ENCODE peak calls at places on chromosomes 2 and 18, in four cellular contexts. One of them, this sample, is unnamed.

GRCh38 chr18:79682481-79682880 is 2.9 kb downstream of the CTDP1 start:
- DNase-seq in foreskin fibroblast: no peak
- DNase-seq in body of pancreas: no peak
- DNase-seq in left ventricle myocardium inferior: no peak
- DNase-seq in this sample: no peak

GRCh38 chr18:65934874-65935273 is 184.1 kb downstream of the CDH7 start:
- DNase-seq in body of pancreas: no peak
- DNase-seq in left ventricle myocardium inferior: no peak
- DNase-seq in foreskin fibroblast: no peak
- DNase-seq in this sample: no peak

GRCh38 chr2:232951891-232952290 is 61.2 kb downstream of the NGEF start:
- DNase-seq in body of pancreas: no peak
- DNase-seq in foreskin fibroblast: no peak
- DNase-seq in left ventricle myocardium inferior: no peak
- DNase-seq in this sample: no peak

GRCh38 chr2:196284033-196284844 is 112.9 kb upstream of the STK17B start:
- DNase-seq in left ventricle myocardium inferior: no peak
- DNase-seq in body of pancreas: no peak
- DNase-seq in foreskin fibroblast: no peak
- DNase-seq in this sample: no peak

GRCh38 chr18:903703-904102 is 968 bp upstream of the ADCYAP1 start:
- DNase-seq in foreskin fibroblast: no peak
- DNase-seq in body of pancreas: peak
- DNase-seq in left ventricle myocardium inferior: peak
- DNase-seq in this sample: peak

GRCh38 chr2:114659895-114660294 is 217.5 kb downstream of the DPP10 start:
- DNase-seq in body of pancreas: no peak
- DNase-seq in left ventricle myocardium inferior: no peak
- DNase-seq in foreskin fibroblast: no peak
- DNase-seq in this sample: no peak

GRCh38 chr2:40584432-40584831 is 132.5 kb upstream of the SLC8A1 start:
- DNase-seq in left ventricle myocardium inferior: no peak
- DNase-seq in body of pancreas: no peak
- DNase-seq in foreskin fibroblast: peak
- DNase-seq in this sample: no peak

GRCh38 chr18:22439447-22439846 is 21.7 kb upstream of the CTAGE1 start:
- DNase-seq in left ventricle myocardium inferior: no peak
- DNase-seq in body of pancreas: no peak
- DNase-seq in foreskin fibroblast: no peak
- DNase-seq in this sample: no peak

GRCh38 chr2:149488719-149489440 is 98.7 kb downstream of the MMADHC start:
- DNase-seq in left ventricle myocardium inferior: no peak
- DNase-seq in foreskin fibroblast: no peak
- DNase-seq in body of pancreas: no peak
- DNase-seq in this sample: no peak

GRCh38 chr18:22044474-22045220 is 124.7 kb upstream of the GATA6 start:
- DNase-seq in left ventricle myocardium inferior: no peak
- DNase-seq in foreskin fibroblast: no peak
- DNase-seq in body of pancreas: peak
- DNase-seq in this sample: no peak

GRCh38 chr2:238974510-238975166 is 126.8 kb downstream of the TWIST2 start:
- DNase-seq in foreskin fibroblast: peak
- DNase-seq in body of pancreas: no peak
- DNase-seq in left ventricle myocardium inferior: no peak
- DNase-seq in this sample: no peak

GRCh38 chr2:212097001-212097400 is 441.6 kb downstream of the ERBB4 start:
- DNase-seq in left ventricle myocardium inferior: no peak
- DNase-seq in foreskin fibroblast: no peak
- DNase-seq in body of pancreas: no peak
- DNase-seq in this sample: no peak

GRCh38 chr2:20448246-20449046 is 1.6 kb downstream of the RHOB start:
- DNase-seq in body of pancreas: peak
- DNase-seq in left ventricle myocardium inferior: no peak
- DNase-seq in foreskin fibroblast: no peak
- DNase-seq in this sample: no peak

GRCh38 chr2:197168705-197169104 is 141.9 kb downstream of the ANKRD44 start:
- DNase-seq in body of pancreas: peak
- DNase-seq in left ventricle myocardium inferior: peak
- DNase-seq in foreskin fibroblast: no peak
- DNase-seq in this sample: peak

GRCh38 chr2:235877271-235877670 is 290.9 kb downstream of the GBX2 start:
- DNase-seq in body of pancreas: no peak
- DNase-seq in left ventricle myocardium inferior: no peak
- DNase-seq in foreskin fibroblast: no peak
- DNase-seq in this sample: no peak

GRCh38 chr2:230417436-230417835 is 1.4 kb downstream of the SP100 start:
- DNase-seq in body of pancreas: no peak
- DNase-seq in foreskin fibroblast: no peak
- DNase-seq in left ventricle myocardium inferior: no peak
- DNase-seq in this sample: no peak

GRCh38 chr18:37484893-37485834 is 80.4 kb downstream of the CELF4 start:
- DNase-seq in foreskin fibroblast: peak
- DNase-seq in body of pancreas: peak
- DNase-seq in left ventricle myocardium inferior: no peak
- DNase-seq in this sample: no peak

GRCh38 chr2:122423934-122424333 is 668.5 kb downstream of the TSN start:
- DNase-seq in left ventricle myocardium inferior: no peak
- DNase-seq in body of pancreas: no peak
- DNase-seq in foreskin fibroblast: no peak
- DNase-seq in this sample: no peak

GRCh38 chr2:235255716-235256115 is 238.1 kb upstream of the AGAP1 start:
- DNase-seq in body of pancreas: no peak
- DNase-seq in foreskin fibroblast: no peak
- DNase-seq in left ventricle myocardium inferior: no peak
- DNase-seq in this sample: no peak

GRCh38 chr2:173938700-173939384 is 26.3 kb downstream of the SP3 start:
- DNase-seq in left ventricle myocardium inferior: no peak
- DNase-seq in body of pancreas: no peak
- DNase-seq in foreskin fibroblast: no peak
- DNase-seq in this sample: no peak

GRCh38 chr2:176493221-176493825 is 224.1 kb downstream of the MTX2 start:
- DNase-seq in foreskin fibroblast: no peak
- DNase-seq in body of pancreas: no peak
- DNase-seq in left ventricle myocardium inferior: no peak
- DNase-seq in this sample: no peak

GRCh38 chr2:156561326-156561725 is 125.1 kb downstream of the GPD2 start:
- DNase-seq in left ventricle myocardium inferior: no peak
- DNase-seq in foreskin fibroblast: no peak
- DNase-seq in body of pancreas: no peak
- DNase-seq in this sample: no peak

GRCh38 chr2:148167241-148167766 is 146.4 kb downstream of the MBD5 start:
- DNase-seq in left ventricle myocardium inferior: no peak
- DNase-seq in foreskin fibroblast: no peak
- DNase-seq in body of pancreas: no peak
- DNase-seq in this sample: no peak

GRCh38 chr18:45724591-45724990 is 610 bp downstream of the SLC14A1 start:
- DNase-seq in left ventricle myocardium inferior: no peak
- DNase-seq in body of pancreas: no peak
- DNase-seq in foreskin fibroblast: no peak
- DNase-seq in this sample: no peak

GRCh38 chr2:39501412-39501811 is 64.3 kb upstream of the MAP4K3 start:
- DNase-seq in foreskin fibroblast: no peak
- DNase-seq in body of pancreas: no peak
- DNase-seq in left ventricle myocardium inferior: no peak
- DNase-seq in this sample: no peak

GRCh38 chr2:39504790-39505335 is 67.8 kb upstream of the MAP4K3 start:
- DNase-seq in left ventricle myocardium inferior: no peak
- DNase-seq in body of pancreas: no peak
- DNase-seq in foreskin fibroblast: peak
- DNase-seq in this sample: no peak

GRCh38 chr2:39506215-39506614 is 69.1 kb upstream of the MAP4K3 start:
- DNase-seq in foreskin fibroblast: no peak
- DNase-seq in body of pancreas: no peak
- DNase-seq in left ventricle myocardium inferior: no peak
- DNase-seq in this sample: no peak

GRCh38 chr2:39499336-39499735 is 62.3 kb upstream of the MAP4K3 start:
- DNase-seq in foreskin fibroblast: no peak
- DNase-seq in left ventricle myocardium inferior: no peak
- DNase-seq in body of pancreas: no peak
- DNase-seq in this sample: no peak

GRCh38 chr2:39503277-39503676 is 66.2 kb upstream of the MAP4K3 start:
- DNase-seq in foreskin fibroblast: no peak
- DNase-seq in left ventricle myocardium inferior: no peak
- DNase-seq in body of pancreas: no peak
- DNase-seq in this sample: no peak
- TF ChIP-seq CTCF in foreskin fibroblast: no peak
- TF ChIP-seq CTCF in left ventricle myocardium inferior: no peak
- TF ChIP-seq CTCF in body of pancreas: no peak
- TF ChIP-seq CTCF in this sample: no peak

GRCh38 chr2:37284386-37284785 is 40.2 kb downstream of the PRKD3 start:
- DNase-seq in body of pancreas: no peak
- DNase-seq in left ventricle myocardium inferior: no peak
- DNase-seq in foreskin fibroblast: peak
- DNase-seq in this sample: no peak

GRCh38 chr2:37283207-37283606 is 41.4 kb downstream of the PRKD3 start:
- DNase-seq in foreskin fibroblast: peak
- DNase-seq in body of pancreas: no peak
- DNase-seq in left ventricle myocardium inferior: no peak
- DNase-seq in this sample: no peak

GRCh38 chr2:37291680-37292079 is 33.0 kb downstream of the PRKD3 start:
- DNase-seq in body of pancreas: no peak
- DNase-seq in left ventricle myocardium inferior: no peak
- DNase-seq in foreskin fibroblast: no peak
- DNase-seq in this sample: no peak

GRCh38 chr2:37282746-37283145 is 41.9 kb downstream of the PRKD3 start:
- DNase-seq in foreskin fibroblast: no peak
- DNase-seq in left ventricle myocardium inferior: no peak
- DNase-seq in body of pancreas: no peak
- DNase-seq in this sample: no peak

GRCh38 chr2:37287966-37288365 is 36.7 kb downstream of the PRKD3 start:
- DNase-seq in left ventricle myocardium inferior: no peak
- DNase-seq in foreskin fibroblast: no peak
- DNase-seq in body of pancreas: no peak
- DNase-seq in this sample: no peak
- TF ChIP-seq CTCF in left ventricle myocardium inferior: no peak
- TF ChIP-seq CTCF in foreskin fibroblast: no peak
- TF ChIP-seq CTCF in body of pancreas: no peak
- TF ChIP-seq CTCF in this sample: peak

GRCh38 chr2:218269900-218270720 is at the start of the genes AAMP and PNKD:
- DNase-seq in left ventricle myocardium inferior: peak
- DNase-seq in body of pancreas: peak
- DNase-seq in foreskin fibroblast: peak
- DNase-seq in this sample: peak
- TF ChIP-seq CTCF in left ventricle myocardium inferior: peak
- TF ChIP-seq CTCF in body of pancreas: no peak
- TF ChIP-seq CTCF in foreskin fibroblast: no peak
- TF ChIP-seq CTCF in this sample: peak

GRCh38 chr2:199851499-199851816 is 466 bp upstream of the FTCDNL1 start:
- DNase-seq in foreskin fibroblast: no peak
- DNase-seq in left ventricle myocardium inferior: no peak
- DNase-seq in body of pancreas: no peak
- DNase-seq in this sample: no peak
- TF ChIP-seq CTCF in foreskin fibroblast: no peak
- TF ChIP-seq CTCF in left ventricle myocardium inferior: no peak
- TF ChIP-seq CTCF in body of pancreas: no peak
- TF ChIP-seq CTCF in this sample: no peak

GRCh38 chr18:59268127-59268721 is 5.0 kb downstream of the RAX start:
- DNase-seq in body of pancreas: no peak
- DNase-seq in foreskin fibroblast: no peak
- DNase-seq in left ventricle myocardium inferior: no peak
- DNase-seq in this sample: no peak

GRCh38 chr18:59269563-59270214 is 3.6 kb downstream of the RAX start:
- DNase-seq in body of pancreas: no peak
- DNase-seq in foreskin fibroblast: no peak
- DNase-seq in left ventricle myocardium inferior: no peak
- DNase-seq in this sample: no peak

GRCh38 chr18:59267511-59268126 is 5.6 kb downstream of the RAX start:
- DNase-seq in body of pancreas: no peak
- DNase-seq in foreskin fibroblast: no peak
- DNase-seq in left ventricle myocardium inferior: no peak
- DNase-seq in this sample: no peak

GRCh38 chr18:59270689-59271257 is 2.5 kb downstream of the RAX start:
- DNase-seq in foreskin fibroblast: no peak
- DNase-seq in body of pancreas: no peak
- DNase-seq in left ventricle myocardium inferior: no peak
- DNase-seq in this sample: no peak

DNA sequence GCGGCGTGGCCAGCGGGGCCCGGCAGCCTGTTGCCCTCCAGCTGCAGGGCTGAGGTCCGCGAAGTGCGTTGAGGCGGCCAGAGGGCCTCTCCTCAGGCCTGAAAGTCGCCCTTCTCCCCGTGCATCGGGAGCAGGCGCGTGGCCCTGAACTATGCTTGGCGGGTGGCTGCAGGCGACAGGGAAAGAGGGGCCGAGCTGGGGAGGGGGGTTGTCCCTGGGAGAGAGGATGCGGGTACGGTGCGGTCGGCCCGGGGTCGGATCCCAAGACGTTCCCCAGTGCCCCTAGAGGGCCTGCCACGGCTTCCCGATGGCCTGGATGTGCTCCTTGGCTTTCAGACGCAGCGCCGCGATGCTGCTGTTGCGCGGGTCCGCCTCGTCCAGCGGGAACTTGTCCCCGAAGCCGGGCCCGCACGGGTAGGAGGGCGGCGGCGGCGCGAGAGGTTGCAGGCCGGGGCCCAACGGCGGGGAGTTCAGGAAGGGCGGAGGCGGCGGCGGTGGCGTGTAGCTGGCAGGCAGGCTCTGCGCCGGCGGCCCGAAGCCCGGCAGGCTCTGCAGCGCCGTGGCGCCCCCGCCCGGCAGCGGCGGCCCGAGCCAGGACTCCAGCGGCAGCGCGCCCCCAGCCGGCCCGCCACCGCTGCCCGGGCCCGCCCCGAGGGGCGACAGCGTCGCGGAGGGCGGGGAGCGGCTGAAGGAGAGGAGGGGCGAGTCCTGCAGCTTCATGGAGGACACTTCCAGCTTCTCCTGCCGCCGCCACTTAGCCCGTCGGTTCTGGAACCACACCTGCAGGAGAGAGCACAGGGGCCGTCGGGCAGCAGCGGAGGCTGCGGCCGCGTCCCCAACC is 4.3 kb downstream of the RAX start:
- DNase-seq in left ventricle myocardium inferior: peak
- DNase-seq in body of pancreas: peak
- DNase-seq in foreskin fibroblast: no peak
- DNase-seq in this sample: peak
- TF ChIP-seq CTCF in left ventricle myocardium inferior: peak
- TF ChIP-seq CTCF in body of pancreas: peak
- TF ChIP-seq CTCF in foreskin fibroblast: no peak
- TF ChIP-seq CTCF in this sample: peak

GRCh38 chr18:54856105-54856504 is 27.8 kb downstream of the RAB27B start:
- DNase-seq in foreskin fibroblast: no peak
- DNase-seq in body of pancreas: no peak
- DNase-seq in left ventricle myocardium inferior: no peak
- DNase-seq in this sample: no peak
- TF ChIP-seq CTCF in foreskin fibroblast: no peak
- TF ChIP-seq CTCF in body of pancreas: no peak
- TF ChIP-seq CTCF in left ventricle myocardium inferior: no peak
- TF ChIP-seq CTCF in this sample: no peak

This sample was measured in heart left ventricle.